ENCODE peak calls at places on chromosomes 16 and 17, in nine cellular contexts. One of them, this sample, is unnamed.

GRCh38 chr17:47717845-47718621 is 15.0 kb upstream of the TBX21 start:
- DNase-seq in CD4-positive, alpha-beta T cell: no peak
- DNase-seq in brain microvascular endothelial cell: no peak
- DNase-seq in nephron progenitor cell: no peak
- DNase-seq in CD8-positive, alpha-beta T cell: no peak
- DNase-seq in thoracic aorta: no peak
- DNase-seq in chondrocyte: no peak
- DNase-seq in mucosa of descending colon: no peak
- DNase-seq in upper lobe of right lung: no peak
- DNase-seq in this sample: no peak

GRCh38 chr17:64154321-64155089 is 24.6 kb upstream of the ERN1 start:
- DNase-seq in CD4-positive, alpha-beta T cell: no peak
- DNase-seq in brain microvascular endothelial cell: no peak
- DNase-seq in nephron progenitor cell: no peak
- DNase-seq in CD8-positive, alpha-beta T cell: no peak
- DNase-seq in thoracic aorta: no peak
- DNase-seq in chondrocyte: no peak
- DNase-seq in mucosa of descending colon: no peak
- DNase-seq in upper lobe of right lung: no peak
- DNase-seq in this sample: no peak

GRCh38 chr16:2151188-2152091 is 3.0 kb downstream of the RAB26 start:
- DNase-seq in CD4-positive, alpha-beta T cell: no peak
- DNase-seq in brain microvascular endothelial cell: no peak
- DNase-seq in nephron progenitor cell: no peak
- DNase-seq in CD8-positive, alpha-beta T cell: no peak
- DNase-seq in thoracic aorta: no peak
- DNase-seq in chondrocyte: no peak
- DNase-seq in mucosa of descending colon: no peak
- DNase-seq in upper lobe of right lung: no peak
- DNase-seq in this sample: no peak

GRCh38 chr17:43832976-43833829 is at the start of gene MPP3:
- DNase-seq in CD4-positive, alpha-beta T cell: peak
- DNase-seq in brain microvascular endothelial cell: peak
- DNase-seq in nephron progenitor cell: peak
- DNase-seq in CD8-positive, alpha-beta T cell: peak
- DNase-seq in thoracic aorta: no peak
- DNase-seq in chondrocyte: no peak
- DNase-seq in mucosa of descending colon: peak
- DNase-seq in upper lobe of right lung: peak
- DNase-seq in this sample: peak

GRCh38 chr17:41324180-41325075 is 8.9 kb upstream of the KRTAP17-1 start:
- DNase-seq in CD4-positive, alpha-beta T cell: no peak
- DNase-seq in brain microvascular endothelial cell: no peak
- DNase-seq in nephron progenitor cell: no peak
- DNase-seq in CD8-positive, alpha-beta T cell: no peak
- DNase-seq in thoracic aorta: no peak
- DNase-seq in chondrocyte: no peak
- DNase-seq in mucosa of descending colon: no peak
- DNase-seq in upper lobe of right lung: no peak
- DNase-seq in this sample: no peak

GRCh38 chr17:62059394-62059793 is 5.7 kb downstream of the MED13 start:
- DNase-seq in CD4-positive, alpha-beta T cell: no peak
- DNase-seq in brain microvascular endothelial cell: no peak
- DNase-seq in nephron progenitor cell: no peak
- DNase-seq in CD8-positive, alpha-beta T cell: no peak
- DNase-seq in thoracic aorta: no peak
- DNase-seq in chondrocyte: no peak
- DNase-seq in mucosa of descending colon: no peak
- DNase-seq in upper lobe of right lung: no peak
- DNase-seq in this sample: no peak

GRCh38 chr17:42979511-42980273 is at the start of gene PTGES3L:
- DNase-seq in CD4-positive, alpha-beta T cell: no peak
- DNase-seq in brain microvascular endothelial cell: peak
- DNase-seq in nephron progenitor cell: peak
- DNase-seq in CD8-positive, alpha-beta T cell: no peak
- DNase-seq in thoracic aorta: peak
- DNase-seq in chondrocyte: no peak
- DNase-seq in mucosa of descending colon: peak
- DNase-seq in upper lobe of right lung: no peak
- DNase-seq in this sample: peak

GRCh38 chr17:50603340-50603739 is 31.3 kb upstream of the ABCC3 start:
- DNase-seq in CD4-positive, alpha-beta T cell: no peak
- DNase-seq in brain microvascular endothelial cell: no peak
- DNase-seq in nephron progenitor cell: no peak
- DNase-seq in CD8-positive, alpha-beta T cell: no peak
- DNase-seq in thoracic aorta: no peak
- DNase-seq in chondrocyte: no peak
- DNase-seq in mucosa of descending colon: no peak
- DNase-seq in upper lobe of right lung: no peak
- DNase-seq in this sample: no peak

GRCh38 chr16:86732621-86733297 is 154.4 kb downstream of the FOXL1 start:
- DNase-seq in CD4-positive, alpha-beta T cell: no peak
- DNase-seq in brain microvascular endothelial cell: no peak
- DNase-seq in nephron progenitor cell: peak
- DNase-seq in CD8-positive, alpha-beta T cell: no peak
- DNase-seq in thoracic aorta: no peak
- DNase-seq in chondrocyte: no peak
- DNase-seq in mucosa of descending colon: no peak
- DNase-seq in upper lobe of right lung: no peak
- DNase-seq in this sample: no peak

GRCh38 chr17:46979023-46979870 is at the start of gene RPRML:
- DNase-seq in CD4-positive, alpha-beta T cell: no peak
- DNase-seq in brain microvascular endothelial cell: no peak
- DNase-seq in nephron progenitor cell: peak
- DNase-seq in CD8-positive, alpha-beta T cell: no peak
- DNase-seq in thoracic aorta: no peak
- DNase-seq in chondrocyte: no peak
- DNase-seq in mucosa of descending colon: peak
- DNase-seq in upper lobe of right lung: no peak
- DNase-seq in this sample: peak

GRCh38 chr17:75981019-75981615 is 2.1 kb downstream of the TEN1 start:
- DNase-seq in CD4-positive, alpha-beta T cell: no peak
- DNase-seq in brain microvascular endothelial cell: no peak
- DNase-seq in nephron progenitor cell: no peak
- DNase-seq in CD8-positive, alpha-beta T cell: no peak
- DNase-seq in thoracic aorta: no peak
- DNase-seq in chondrocyte: peak
- DNase-seq in mucosa of descending colon: no peak
- DNase-seq in upper lobe of right lung: peak
- DNase-seq in this sample: no peak

GRCh38 chr17:75980188-75981018 is 1.4 kb downstream of the TEN1 start:
- DNase-seq in CD4-positive, alpha-beta T cell: no peak
- DNase-seq in brain microvascular endothelial cell: no peak
- DNase-seq in nephron progenitor cell: no peak
- DNase-seq in CD8-positive, alpha-beta T cell: no peak
- DNase-seq in thoracic aorta: no peak
- DNase-seq in chondrocyte: peak
- DNase-seq in mucosa of descending colon: no peak
- DNase-seq in upper lobe of right lung: peak
- DNase-seq in this sample: no peak

GRCh38 chr17:75976175-75976848 is 2.7 kb downstream of the ACOX1 start:
- DNase-seq in CD4-positive, alpha-beta T cell: no peak
- DNase-seq in brain microvascular endothelial cell: no peak
- DNase-seq in nephron progenitor cell: no peak
- DNase-seq in CD8-positive, alpha-beta T cell: no peak
- DNase-seq in thoracic aorta: no peak
- DNase-seq in chondrocyte: no peak
- DNase-seq in mucosa of descending colon: no peak
- DNase-seq in upper lobe of right lung: no peak
- DNase-seq in this sample: no peak

GRCh38 chr17:75979705-75980187 is 706 bp downstream of the TEN1 start:
- DNase-seq in CD4-positive, alpha-beta T cell: no peak
- DNase-seq in brain microvascular endothelial cell: peak
- DNase-seq in nephron progenitor cell: no peak
- DNase-seq in CD8-positive, alpha-beta T cell: no peak
- DNase-seq in thoracic aorta: no peak
- DNase-seq in chondrocyte: peak
- DNase-seq in mucosa of descending colon: no peak
- DNase-seq in upper lobe of right lung: no peak
- DNase-seq in this sample: no peak

DNA sequence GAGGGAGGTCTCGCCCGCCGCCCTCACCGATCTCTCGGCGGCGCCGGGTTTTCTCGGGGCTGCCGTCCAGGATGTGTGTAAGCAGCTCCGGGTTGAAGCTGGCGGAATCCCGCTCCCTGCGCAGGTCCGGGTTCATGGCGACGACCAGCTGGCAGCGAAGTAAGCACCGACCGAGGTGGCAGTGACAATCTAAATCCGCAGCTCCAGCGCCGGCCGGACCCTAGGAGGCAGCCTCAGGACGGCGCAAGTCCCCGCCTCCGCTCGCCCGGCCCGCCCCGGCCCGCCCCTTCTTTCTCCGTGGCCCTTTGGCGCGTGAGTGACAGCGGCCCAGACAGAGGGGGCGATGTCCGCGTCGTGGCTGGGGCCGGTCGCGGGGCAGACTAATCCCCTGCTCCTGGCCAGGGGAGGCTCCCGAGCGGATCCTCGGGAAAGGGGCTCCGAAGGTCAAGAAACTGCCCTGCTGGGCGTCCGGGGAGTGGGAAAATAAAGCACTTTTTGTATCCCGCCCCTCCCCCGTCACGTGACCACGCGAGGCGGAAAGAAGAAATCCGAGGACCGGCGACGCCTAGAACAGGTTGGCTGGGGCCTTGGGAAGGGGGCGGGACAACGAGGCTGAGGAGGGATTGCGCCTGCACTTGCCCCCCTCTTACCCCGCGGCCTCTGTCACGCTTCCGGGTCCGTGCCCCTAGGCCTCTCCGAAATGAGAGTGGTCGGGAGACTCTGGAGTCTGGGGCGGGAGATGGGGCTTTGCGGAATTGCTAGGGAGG is at the start of the genes ACOX1 and TEN1:
- DNase-seq in CD4-positive, alpha-beta T cell: peak
- DNase-seq in brain microvascular endothelial cell: peak
- DNase-seq in nephron progenitor cell: peak
- DNase-seq in CD8-positive, alpha-beta T cell: peak
- DNase-seq in thoracic aorta: peak
- DNase-seq in chondrocyte: peak
- DNase-seq in mucosa of descending colon: peak
- DNase-seq in upper lobe of right lung: peak
- DNase-seq in this sample: peak
- TF ChIP-seq CTCF in CD4-positive, alpha-beta T cell: no peak
- TF ChIP-seq CTCF in brain microvascular endothelial cell: peak
- TF ChIP-seq CTCF in nephron progenitor cell: no peak
- TF ChIP-seq CTCF in CD8-positive, alpha-beta T cell: no peak
- TF ChIP-seq CTCF in thoracic aorta: no peak
- TF ChIP-seq CTCF in chondrocyte: peak
- TF ChIP-seq CTCF in mucosa of descending colon: no peak
- TF ChIP-seq CTCF in upper lobe of right lung: peak
- TF ChIP-seq CTCF in this sample: peak

GRCh38 chr17:14738652-14738988 is 437.7 kb downstream of the HS3ST3B1 start:
- DNase-seq in CD4-positive, alpha-beta T cell: no peak
- DNase-seq in brain microvascular endothelial cell: no peak
- DNase-seq in nephron progenitor cell: no peak
- DNase-seq in CD8-positive, alpha-beta T cell: no peak
- DNase-seq in thoracic aorta: no peak
- DNase-seq in chondrocyte: no peak
- DNase-seq in mucosa of descending colon: no peak
- DNase-seq in upper lobe of right lung: no peak
- DNase-seq in this sample: no peak

GRCh38 chr17:14736631-14737030 is 435.8 kb downstream of the HS3ST3B1 start:
- DNase-seq in CD4-positive, alpha-beta T cell: no peak
- DNase-seq in brain microvascular endothelial cell: no peak
- DNase-seq in nephron progenitor cell: no peak
- DNase-seq in CD8-positive, alpha-beta T cell: no peak
- DNase-seq in thoracic aorta: no peak
- DNase-seq in chondrocyte: no peak
- DNase-seq in mucosa of descending colon: no peak
- DNase-seq in upper lobe of right lung: no peak
- DNase-seq in this sample: no peak

GRCh38 chr17:14739656-14740431 is 439.0 kb downstream of the HS3ST3B1 start:
- DNase-seq in CD4-positive, alpha-beta T cell: no peak
- DNase-seq in brain microvascular endothelial cell: no peak
- DNase-seq in nephron progenitor cell: no peak
- DNase-seq in CD8-positive, alpha-beta T cell: no peak
- DNase-seq in thoracic aorta: no peak
- DNase-seq in chondrocyte: no peak
- DNase-seq in mucosa of descending colon: no peak
- DNase-seq in upper lobe of right lung: no peak
- DNase-seq in this sample: no peak

GRCh38 chr17:14741516-14741915 is 440.6 kb downstream of the HS3ST3B1 start:
- DNase-seq in CD4-positive, alpha-beta T cell: no peak
- DNase-seq in brain microvascular endothelial cell: peak
- DNase-seq in nephron progenitor cell: no peak
- DNase-seq in CD8-positive, alpha-beta T cell: no peak
- DNase-seq in thoracic aorta: no peak
- DNase-seq in chondrocyte: no peak
- DNase-seq in mucosa of descending colon: no peak
- DNase-seq in upper lobe of right lung: no peak
- DNase-seq in this sample: no peak

GRCh38 chr17:14737984-14738651 is 437.2 kb downstream of the HS3ST3B1 start:
- DNase-seq in CD4-positive, alpha-beta T cell: no peak
- DNase-seq in brain microvascular endothelial cell: peak
- DNase-seq in nephron progenitor cell: peak
- DNase-seq in CD8-positive, alpha-beta T cell: no peak
- DNase-seq in thoracic aorta: peak
- DNase-seq in chondrocyte: no peak
- DNase-seq in mucosa of descending colon: no peak
- DNase-seq in upper lobe of right lung: peak
- DNase-seq in this sample: no peak
- TF ChIP-seq CTCF in CD4-positive, alpha-beta T cell: no peak
- TF ChIP-seq CTCF in brain microvascular endothelial cell: peak
- TF ChIP-seq CTCF in nephron progenitor cell: peak
- TF ChIP-seq CTCF in CD8-positive, alpha-beta T cell: no peak
- TF ChIP-seq CTCF in thoracic aorta: no peak
- TF ChIP-seq CTCF in chondrocyte: peak
- TF ChIP-seq CTCF in mucosa of descending colon: no peak
- TF ChIP-seq CTCF in upper lobe of right lung: peak
- TF ChIP-seq CTCF in this sample: peak

DNA sequence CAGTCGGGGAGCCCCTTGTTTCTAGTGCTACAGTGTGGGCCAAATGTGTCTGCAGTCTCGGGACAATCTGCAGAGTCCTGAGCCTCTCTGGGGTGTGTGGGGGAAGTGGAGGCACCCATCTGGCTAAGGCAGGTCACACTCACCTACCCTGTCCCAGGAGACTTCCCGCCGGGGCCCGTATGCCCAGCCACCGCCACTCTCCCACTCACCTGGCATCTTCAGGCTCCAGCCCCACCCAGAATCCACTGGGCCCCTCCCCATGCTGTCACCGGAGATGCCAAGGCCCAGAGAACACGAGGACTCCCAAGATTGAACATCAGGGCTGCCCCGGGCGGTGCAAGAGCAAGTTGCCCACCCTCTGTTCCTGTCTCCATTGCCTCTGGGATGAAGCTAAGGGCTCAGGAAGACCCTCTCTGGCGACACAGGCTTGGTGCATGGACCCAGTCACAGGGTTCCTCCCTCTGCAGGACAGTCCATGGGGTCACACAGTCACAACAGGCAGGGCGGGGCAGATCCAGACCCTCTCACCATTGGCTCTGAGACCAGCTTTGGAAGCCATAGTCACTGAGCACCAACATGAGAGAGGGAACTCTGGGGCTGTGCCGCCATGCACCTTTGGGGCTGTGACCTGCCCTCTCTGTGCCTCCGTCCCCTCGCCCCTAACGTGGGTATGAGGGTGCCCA is 38.1 kb downstream of the SREBF1 start:
- DNase-seq in CD4-positive, alpha-beta T cell: no peak
- DNase-seq in brain microvascular endothelial cell: no peak
- DNase-seq in nephron progenitor cell: no peak
- DNase-seq in CD8-positive, alpha-beta T cell: no peak
- DNase-seq in thoracic aorta: no peak
- DNase-seq in chondrocyte: no peak
- DNase-seq in mucosa of descending colon: no peak
- DNase-seq in upper lobe of right lung: no peak
- DNase-seq in this sample: no peak
- TF ChIP-seq CTCF in CD4-positive, alpha-beta T cell: no peak
- TF ChIP-seq CTCF in brain microvascular endothelial cell: no peak
- TF ChIP-seq CTCF in nephron progenitor cell: no peak
- TF ChIP-seq CTCF in CD8-positive, alpha-beta T cell: no peak
- TF ChIP-seq CTCF in thoracic aorta: no peak
- TF ChIP-seq CTCF in chondrocyte: no peak
- TF ChIP-seq CTCF in mucosa of descending colon: no peak
- TF ChIP-seq CTCF in upper lobe of right lung: no peak
- TF ChIP-seq CTCF in this sample: no peak

GRCh38 chr17:18324140-18325049 is 9.3 kb downstream of the SMCR8 start:
- DNase-seq in CD4-positive, alpha-beta T cell: no peak
- DNase-seq in brain microvascular endothelial cell: no peak
- DNase-seq in nephron progenitor cell: no peak
- DNase-seq in CD8-positive, alpha-beta T cell: no peak
- DNase-seq in thoracic aorta: no peak
- DNase-seq in chondrocyte: no peak
- DNase-seq in mucosa of descending colon: no peak
- DNase-seq in upper lobe of right lung: no peak
- DNase-seq in this sample: no peak
- TF ChIP-seq CTCF in CD4-positive, alpha-beta T cell: no peak
- TF ChIP-seq CTCF in brain microvascular endothelial cell: peak
- TF ChIP-seq CTCF in nephron progenitor cell: no peak
- TF ChIP-seq CTCF in CD8-positive, alpha-beta T cell: no peak
- TF ChIP-seq CTCF in thoracic aorta: no peak
- TF ChIP-seq CTCF in chondrocyte: no peak
- TF ChIP-seq CTCF in mucosa of descending colon: no peak
- TF ChIP-seq CTCF in upper lobe of right lung: no peak
- TF ChIP-seq CTCF in this sample: no peak

This sample was measured in progenitor cell of endocrine pancreas.